ENCODE peak calls at places on chromosomes 2 and 18, in seven cellular contexts. J is pancreas, H is DND-41, Z is lower lobe of right lung, I is WERI-Rb-1, A is hepatocyte, C is A673. N is an unnamed sample.

GRCh38 chr18:12307251-12307736 is 747 bp upstream of the TUBB6 start:
- DNase-seq in J (no peak), H (no peak), I (no peak), C (peak; percentile 53), A (peak; percentile 65), Z (no peak), N (no peak)

GRCh38 chr2:238459081-238459629 is 32.4 kb downstream of the ASB1 start:
- DNase-seq in C (no peak), I (no peak), Z (no peak), A (no peak), J (no peak), H (no peak), N (no peak)

GRCh38 chr2:200340527-200341224 is 34.2 kb downstream of the SPATS2L start:
- DNase-seq in J (no peak), C (no peak), I (no peak), H (no peak), A (no peak), Z (no peak), N (no peak)

GRCh38 chr2:234187646-234188174 is 137.2 kb downstream of the SPP2 start:
- DNase-seq in Z (no peak), J (no peak), H (peak; percentile 70), I (no peak), A (no peak), C (no peak), N (no peak)

GRCh38 chr2:173760553-173760952 is 204.6 kb downstream of the SP3 start:
- DNase-seq in Z (no peak), I (no peak), H (no peak), A (no peak), C (no peak), J (no peak), N (no peak)

GRCh38 chr2:156437876-156438410 is 1.8 kb downstream of the GPD2 start:
- DNase-seq in Z (no peak), J (no peak), C (no peak), H (no peak), I (no peak), A (no peak), N (no peak)

GRCh38 chr2:144645055-144645778 is 125.3 kb upstream of the ZEB2 start:
- DNase-seq in C (no peak), I (no peak), Z (no peak), A (no peak), H (no peak), J (no peak), N (no peak)

GRCh38 chr2:224195954-224196571 is 157.0 kb upstream of the SERPINE2 start:
- DNase-seq in J (no peak), H (no peak), Z (no peak), A (no peak), I (no peak), C (no peak), N (no peak)

GRCh38 chr2:39216495-39217191 is 27.1 kb downstream of the CDKL4 start:
- DNase-seq in A (peak; percentile 23), Z (no peak), C (no peak), H (peak; percentile 89), I (no peak), J (no peak), N (no peak)

GRCh38 chr18:72848534-72849237 is 19.1 kb downstream of the NETO1 start:
- DNase-seq in H (no peak), J (no peak), C (no peak), A (no peak), Z (no peak), I (no peak), N (no peak)

GRCh38 chr18:68721681-68722583 is 7.0 kb upstream of the TMX3 start:
- DNase-seq in I (no peak), J (no peak), A (no peak), Z (no peak), H (peak; percentile 42), C (no peak), N (no peak)

GRCh38 chr18:14029512-14029911 is 102.7 kb downstream of the ZNF519 start:
- DNase-seq in Z (no peak), J (no peak), I (no peak), H (no peak), A (no peak), C (no peak), N (no peak)

GRCh38 chr18:14025306-14025940 is 106.8 kb downstream of the ZNF519 start:
- DNase-seq in I (no peak), A (no peak), H (no peak), Z (no peak), J (no peak), C (no peak), N (no peak)

GRCh38 chr18:14026199-14026598 is 106.0 kb downstream of the ZNF519 start:
- DNase-seq in I (no peak), H (no peak), A (no peak), Z (no peak), C (no peak), J (no peak), N (no peak)
- H3K27ac ChIP-seq in I (no peak overlapping the region), H (no peak overlapping the region), A (no peak overlapping the region), Z (no peak overlapping the region), C (no peak overlapping the region), J (no peak overlapping the region), N (no peak overlapping the region)

GRCh38 chr2:68720665-68721064 is 13.9 kb upstream of the ARHGAP25 start:
- DNase-seq in C (no peak), H (no peak), Z (no peak), A (no peak), I (no peak), J (no peak), N (no peak)
- TF ChIP-seq CTCF in C (no peak), H (no peak), Z (no peak), A (no peak), I (no peak), J (no peak), N (no peak)

GRCh38 chr2:227485429-227485828 is 13.5 kb downstream of the AGFG1 start:
- DNase-seq in J (no peak), Z (no peak), C (no peak), I (no peak), H (no peak), A (no peak), N (no peak)

GRCh38 chr2:227479865-227480475 is 8.0 kb downstream of the AGFG1 start:
- DNase-seq in C (peak; percentile 81), J (no peak), Z (no peak), H (no peak), A (no peak), I (no peak), N (no peak)

GRCh38 chr2:227486688-227487087 is 14.7 kb downstream of the AGFG1 start:
- DNase-seq in C (no peak), J (no peak), A (no peak), Z (no peak), H (no peak), I (no peak), N (no peak)

GRCh38 chr2:227480528-227480927 is 8.6 kb downstream of the AGFG1 start:
- DNase-seq in C (no peak), Z (no peak), A (no peak), H (no peak), I (no peak), J (no peak), N (no peak)

GRCh38 chr2:227482638-227483340 is 10.8 kb downstream of the AGFG1 start:
- DNase-seq in Z (no peak), A (no peak), C (no peak), J (no peak), I (no peak), H (no peak), N (no peak)
- H3K27ac ChIP-seq in Z (no peak overlapping the region), A (no peak overlapping the region), C (no peak overlapping the region), J (no peak overlapping the region), I (peak overlapping the region; percentile 11), H (no peak overlapping the region), N (no peak overlapping the region)

GRCh38 chr2:191866195-191866594 is 19.3 kb upstream of the CAVIN2 start:
- DNase-seq in I (no peak), J (no peak), A (no peak), H (no peak), Z (no peak), C (no peak), N (no peak)
- TF ChIP-seq CTCF in I (no peak), J (no peak), A (no peak), H (no peak), Z (no peak), C (peak; percentile 20), N (no peak)

DNA sequence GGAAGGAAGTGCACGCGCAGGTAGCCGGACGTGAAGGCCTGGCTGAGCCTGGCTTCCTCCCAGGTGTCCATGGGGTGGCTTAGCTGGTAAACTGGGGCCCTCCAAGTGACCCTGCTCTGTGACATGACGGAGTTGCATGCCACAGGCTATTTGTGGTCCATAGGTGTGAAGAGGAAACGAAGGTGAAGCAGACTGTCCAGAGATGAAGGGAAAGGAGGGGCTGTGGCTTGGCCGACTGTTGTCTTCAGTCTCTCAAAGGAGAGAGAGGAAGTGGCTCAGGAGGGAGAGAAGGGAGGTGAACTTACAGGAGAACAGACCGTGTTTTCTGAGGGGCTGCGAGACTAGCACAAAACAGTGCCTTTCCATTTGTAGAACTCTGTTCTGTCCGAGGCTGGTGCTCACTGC is 19.3 kb downstream of the INPP5D start:
- DNase-seq in C (no peak), I (no peak), Z (no peak), A (no peak), J (no peak), H (no peak), N (no peak)
- H3K27ac ChIP-seq in C (no peak overlapping the region), I (no peak overlapping the region), Z (peak overlapping the region; percentile 51), A (no peak overlapping the region), J (no peak overlapping the region), H (no peak overlapping the region), N (no peak overlapping the region)

DNA sequence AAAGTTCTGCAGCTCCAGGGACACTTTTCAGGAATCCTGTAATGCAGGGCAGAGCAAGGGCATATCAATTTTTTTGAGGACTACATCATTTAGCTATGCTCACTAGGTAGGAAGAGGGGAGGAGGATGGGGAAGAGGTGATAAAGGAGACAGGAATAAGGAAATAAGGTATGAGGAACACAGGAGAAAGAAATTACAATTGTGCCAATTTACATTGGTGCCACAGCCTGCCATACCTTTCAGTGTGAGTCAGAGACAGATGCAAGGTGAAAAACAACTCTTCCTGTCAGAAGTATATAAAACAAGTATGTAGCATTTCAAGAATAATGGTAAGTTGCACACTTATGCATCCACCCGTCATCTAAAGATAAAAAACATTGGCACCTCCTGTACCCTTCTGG is 5.4 kb upstream of the MRPS9 start:
- DNase-seq in J (no peak), Z (no peak), A (no peak), H (no peak), I (no peak), C (no peak), N (no peak)
- TF ChIP-seq CTCF in J (no peak), Z (no peak), A (no peak), H (no peak), I (no peak), C (no peak), N (no peak)

DNA sequence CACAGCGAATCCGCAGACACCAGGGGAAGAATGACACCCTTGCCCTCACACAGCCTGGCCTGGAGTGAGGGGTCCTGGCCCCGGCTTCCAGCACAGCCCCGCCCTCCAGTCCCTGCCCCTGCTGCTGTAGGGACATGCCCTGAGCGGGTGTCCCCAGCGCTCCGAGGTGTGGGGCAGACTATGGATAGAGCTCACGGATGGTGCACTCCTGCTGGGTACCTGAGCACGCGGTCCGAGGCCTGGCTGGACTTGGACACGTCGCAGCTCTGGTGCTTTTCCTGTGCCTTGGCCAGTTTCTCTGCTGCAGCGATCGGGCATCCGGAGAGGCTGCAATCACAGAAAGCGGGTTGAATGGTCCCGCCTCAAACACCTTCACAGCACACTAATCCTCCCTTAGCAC is 165.7 kb upstream of the PXDN start:
- DNase-seq in C (no peak), I (no peak), Z (no peak), H (no peak), A (no peak), J (no peak), N (no peak)
- H3K27ac ChIP-seq in C (no peak overlapping the region), I (no peak overlapping the region), Z (no peak overlapping the region), H (no peak overlapping the region), A (no peak overlapping the region), J (no peak overlapping the region), N (no peak overlapping the region)